ENCODE peak calls at places on chromosomes 13 and 19, in eight cellular contexts. Q, Z, X, G, N, M, K and D are unnamed samples.

GRCh38 chr19:45884682-45885555 is 1.0 kb downstream of the IRF2BP1 start:
- DNase-seq in N (peak; percentile 29), K (peak; percentile 34), M (no peak), Q (no peak), Z (no peak), X (no peak), G (no peak), D (no peak)

GRCh38 chr13:25420161-25420560 is 48.4 kb downstream of the ATP8A2 start:
- DNase-seq in N (no peak), M (no peak), X (no peak), Z (no peak), K (no peak), Q (no peak), G (no peak), D (no peak)

GRCh38 chr13:109426690-109426990 is 359.7 kb downstream of the IRS2 start:
- DNase-seq in G (no peak), M (no peak), X (peak; percentile 10), Q (no peak), K (no peak), N (no peak), Z (no peak), D (no peak)

GRCh38 chr13:46961719-46962118 is 64.9 kb upstream of the HTR2A start:
- DNase-seq in G (no peak), K (no peak), Q (no peak), N (no peak), X (peak; percentile 76), Z (no peak), M (no peak), D (no peak)

GRCh38 chr19:30718728-30719127 is 346.5 kb downstream of the ZNF536 start:
- DNase-seq in N (no peak), K (peak; percentile 44), X (no peak), Q (no peak), Z (no peak), G (no peak), M (no peak), D (no peak)

GRCh38 chr13:98691360-98691759 is 61.1 kb downstream of the SLC15A1 start:
- DNase-seq in Q (no peak), N (no peak), X (no peak), G (no peak), Z (no peak), M (no peak), K (no peak), D (no peak)

GRCh38 chr13:20130652-20131051 is 30.2 kb downstream of the GJA3 start:
- DNase-seq in Z (no peak), M (no peak), G (no peak), X (no peak), N (no peak), Q (no peak), K (no peak), D (no peak)

GRCh38 chr19:15538774-15539173 is 30.4 kb downstream of the CYP4F22 start:
- DNase-seq in N (no peak), M (no peak), X (peak; percentile 22), Q (no peak), G (no peak), Z (no peak), K (no peak), D (no peak)

GRCh38 chr19:16456652-16457194 is 15.0 kb downstream of the EPS15L1 start:
- DNase-seq in G (no peak), X (no peak), Z (no peak), K (no peak), Q (no peak), M (no peak), N (no peak), D (no peak)

GRCh38 chr19:14502334-14503092 is 6.6 kb upstream of the GIPC1 start:
- DNase-seq in X (peak; percentile 43), M (no peak), K (no peak), N (no peak), Q (no peak), G (peak; percentile 79), Z (no peak), D (no peak)

GRCh38 chr13:28597641-28598040 is 61.3 kb upstream of the POMP start:
- DNase-seq in Q (no peak), K (no peak), G (no peak), X (peak; percentile 80), M (no peak), Z (no peak), N (no peak), D (no peak)

GRCh38 chr13:27644302-27644701 is 22.6 kb downstream of the POLR1D start:
- DNase-seq in N (no peak), Q (no peak), M (no peak), X (peak; percentile 70), G (no peak), Z (no peak), K (no peak), D (no peak)

GRCh38 chr19:49264258-49264657 is 60.7 kb downstream of the SLC6A16 start:
- DNase-seq in G (no peak), K (no peak), X (no peak), Q (no peak), M (no peak), N (no peak), Z (no peak), D (no peak)

GRCh38 chr19:18763674-18764590 is 27.2 kb downstream of the COMP start:
- DNase-seq in N (no peak), Q (no peak), M (no peak), X (no peak), K (no peak), Z (no peak), G (no peak), D (no peak)

GRCh38 chr13:36998624-36999041 is 507 bp downstream of the ALG5 start:
- DNase-seq in Z (peak; percentile 8), G (peak; percentile 38), M (peak; percentile 47), K (peak; percentile 29), Q (peak; percentile 18), X (no peak), N (peak; percentile 15), D (no peak)

GRCh38 chr19:8325454-8325853 is 4.2 kb downstream of the RPS28 start:
- DNase-seq in N (no peak), K (no peak), Q (no peak), X (no peak), M (no peak), G (no peak), Z (no peak), D (no peak)

GRCh38 chr19:29576761-29577661 is 29.1 kb upstream of the POP4 start:
- DNase-seq in X (peak; percentile 17), G (no peak), Q (no peak), M (no peak), Z (no peak), K (no peak), N (no peak), D (no peak)

GRCh38 chr19:1206063-1206732 is 620 bp downstream of the STK11 start:
- DNase-seq in M (no peak), X (no peak), Q (no peak), Z (no peak), K (no peak), G (no peak), N (no peak), D (no peak)

GRCh38 chr13:43364210-43365041 is 341.0 kb downstream of the DNAJC15 start:
- DNase-seq in Z (no peak), K (peak; percentile 58), G (no peak), X (peak; percentile 88), N (no peak), M (no peak), Q (no peak), D (no peak)

GRCh38 chr19:38143847-38144246 is 80.2 kb downstream of the DPF1 start:
- DNase-seq in M (no peak), K (no peak), N (no peak), X (no peak), G (no peak), Z (no peak), Q (no peak), D (no peak)
- TF ChIP-seq CTCF in M (no peak), K (no peak), N (no peak), X (peak; percentile 17), G (peak; percentile 32), Z (no peak), Q (no peak), D (no peak)

GRCh38 chr13:112652512-112653458 is 37.1 kb upstream of the ATP11A start:
- DNase-seq in K (no peak), Z (no peak), N (no peak), X (no peak), M (no peak), G (no peak), Q (no peak), D (no peak)

GRCh38 chr13:112651306-112651705 is 38.5 kb upstream of the ATP11A start:
- DNase-seq in G (no peak), Q (no peak), N (no peak), K (no peak), Z (no peak), M (no peak), X (peak; percentile 79), D (no peak)

GRCh38 chr13:112648966-112649690 is 40.7 kb upstream of the ATP11A start:
- DNase-seq in G (no peak), Z (no peak), N (no peak), K (no peak), Q (no peak), X (no peak), M (no peak), D (no peak)

GRCh38 chr13:112653821-112654220 is 36.0 kb upstream of the ATP11A start:
- DNase-seq in M (no peak), Q (no peak), G (no peak), N (no peak), X (no peak), K (no peak), Z (no peak), D (no peak)

DNA sequence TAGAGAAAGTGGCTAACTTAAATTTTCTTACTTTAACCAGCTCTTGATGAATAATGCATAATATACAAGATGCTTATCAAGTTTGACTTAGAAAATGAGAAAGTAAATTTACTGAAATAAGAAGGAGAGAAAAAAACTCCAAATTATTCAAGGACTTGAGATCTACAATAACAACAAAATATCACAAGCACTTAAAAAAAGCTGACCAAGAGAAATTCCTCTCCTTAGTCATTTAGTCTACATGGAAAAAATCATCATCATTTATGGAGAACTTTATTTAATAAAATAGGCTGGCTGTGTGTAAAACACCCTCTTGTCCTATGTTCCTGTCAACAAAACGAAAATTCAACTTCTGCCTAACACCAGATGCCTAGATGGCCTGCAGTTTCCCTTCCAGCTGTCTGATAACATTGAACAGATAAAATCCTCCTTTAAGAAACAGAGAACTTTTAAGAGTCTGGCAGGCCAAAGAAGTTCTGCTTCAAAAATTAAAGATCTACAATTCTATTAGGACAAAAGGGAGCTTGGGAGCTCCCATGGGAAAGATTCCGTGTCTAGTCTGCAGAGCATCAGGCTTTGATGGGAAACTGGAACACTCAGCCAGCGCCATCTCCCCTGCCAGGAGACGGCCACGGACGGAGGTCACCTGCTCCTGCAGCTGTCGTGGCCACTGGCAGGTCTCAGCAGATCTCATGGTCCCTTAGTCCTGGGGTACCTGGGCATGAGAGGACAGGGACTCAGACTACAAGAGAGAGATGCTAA is 37.9 kb upstream of the ATP11A start:
- DNase-seq in G (no peak), Q (no peak), Z (no peak), N (no peak), M (no peak), X (no peak), K (no peak), D (no peak)
- TF ChIP-seq CTCF in G (no peak), Q (no peak), Z (no peak), N (no peak), M (no peak), X (no peak), K (no peak), D (no peak)

GRCh38 chr19:12788682-12789097 is 2.6 kb upstream of the JUNB start:
- DNase-seq in N (peak; percentile 87), K (peak; percentile 94), Z (no peak), M (peak; percentile 90), G (no peak), X (peak; percentile 77), Q (peak; percentile 87), D (peak; percentile 88)
- TF ChIP-seq CTCF in N (no peak), K (no peak), Z (no peak), M (no peak), G (no peak), X (no peak), Q (no peak), D (no peak)

GRCh38 chr19:52963229-52963760 is 614 bp upstream of the ZNF816 start:
- DNase-seq in Z (no peak), K (no peak), Q (peak; percentile 20), M (peak; percentile 49), X (no peak), G (no peak), N (peak; percentile 24), D (no peak)
- TF ChIP-seq CTCF in Z (no peak), K (no peak), Q (no peak), M (no peak), X (no peak), G (no peak), N (no peak), D (no peak)